ENCODE peak calls at places on chromosomes 1 and 21, in six cellular contexts. One of them, this sample, is unnamed.

GRCh38 chr21:43692949-43693348 is 26.0 kb upstream of the PDXK start:
- DNase-seq in PC-3: no peak
- DNase-seq in brain microvascular endothelial cell: no peak
- DNase-seq in left ventricle myocardium inferior: no peak
- DNase-seq in GM12865: no peak
- DNase-seq in SJSA1: no peak
- DNase-seq in this sample: no peak

GRCh38 chr1:96187027-96187426 is 534.6 kb upstream of the PTBP2 start:
- DNase-seq in PC-3: no peak
- DNase-seq in brain microvascular endothelial cell: no peak
- DNase-seq in left ventricle myocardium inferior: no peak
- DNase-seq in GM12865: no peak
- DNase-seq in SJSA1: no peak
- DNase-seq in this sample: no peak

GRCh38 chr1:178650950-178651461 is 74.0 kb upstream of the RALGPS2 start:
- DNase-seq in PC-3: peak
- DNase-seq in brain microvascular endothelial cell: no peak
- DNase-seq in left ventricle myocardium inferior: no peak
- DNase-seq in GM12865: no peak
- DNase-seq in SJSA1: no peak
- DNase-seq in this sample: no peak

GRCh38 chr21:26199471-26199870 is 28.9 kb upstream of the APP start:
- DNase-seq in PC-3: no peak
- DNase-seq in brain microvascular endothelial cell: no peak
- DNase-seq in left ventricle myocardium inferior: no peak
- DNase-seq in GM12865: no peak
- DNase-seq in SJSA1: no peak
- DNase-seq in this sample: peak

GRCh38 chr21:35007348-35007747 is 41.8 kb downstream of the RUNX1 start:
- DNase-seq in PC-3: no peak
- DNase-seq in brain microvascular endothelial cell: no peak
- DNase-seq in left ventricle myocardium inferior: no peak
- DNase-seq in GM12865: no peak
- DNase-seq in SJSA1: no peak
- DNase-seq in this sample: no peak

GRCh38 chr1:214567481-214567980 is 16.1 kb upstream of the PTPN14 start:
- DNase-seq in PC-3: no peak
- DNase-seq in brain microvascular endothelial cell: no peak
- DNase-seq in left ventricle myocardium inferior: no peak
- DNase-seq in GM12865: no peak
- DNase-seq in SJSA1: no peak
- DNase-seq in this sample: no peak

GRCh38 chr1:7249516-7249915 is 464.3 kb downstream of the CAMTA1 start:
- DNase-seq in PC-3: no peak
- DNase-seq in brain microvascular endothelial cell: no peak
- DNase-seq in left ventricle myocardium inferior: no peak
- DNase-seq in GM12865: no peak
- DNase-seq in SJSA1: no peak
- DNase-seq in this sample: no peak

GRCh38 chr1:94020764-94021579 is 100.0 kb downstream of the ABCA4 start:
- DNase-seq in PC-3: peak
- DNase-seq in brain microvascular endothelial cell: peak
- DNase-seq in left ventricle myocardium inferior: no peak
- DNase-seq in GM12865: no peak
- DNase-seq in SJSA1: peak
- DNase-seq in this sample: peak

GRCh38 chr1:245060684-245061374 is 94.0 kb upstream of the KIF26B start:
- DNase-seq in PC-3: no peak
- DNase-seq in brain microvascular endothelial cell: no peak
- DNase-seq in left ventricle myocardium inferior: no peak
- DNase-seq in GM12865: no peak
- DNase-seq in SJSA1: no peak
- DNase-seq in this sample: peak

GRCh38 chr1:236149003-236149595 is 6.8 kb downstream of the GPR137B start:
- DNase-seq in PC-3: no peak
- DNase-seq in brain microvascular endothelial cell: no peak
- DNase-seq in left ventricle myocardium inferior: no peak
- DNase-seq in GM12865: no peak
- DNase-seq in SJSA1: no peak
- DNase-seq in this sample: no peak

GRCh38 chr1:248047008-248047407 is 372 bp downstream of the OR2L3 start:
- DNase-seq in PC-3: peak
- DNase-seq in brain microvascular endothelial cell: no peak
- DNase-seq in left ventricle myocardium inferior: no peak
- DNase-seq in GM12865: no peak
- DNase-seq in SJSA1: no peak
- DNase-seq in this sample: no peak

GRCh38 chr1:53617382-53618217 is 121.4 kb downstream of the GLIS1 start:
- DNase-seq in PC-3: no peak
- DNase-seq in brain microvascular endothelial cell: no peak
- DNase-seq in left ventricle myocardium inferior: no peak
- DNase-seq in GM12865: no peak
- DNase-seq in SJSA1: no peak
- DNase-seq in this sample: peak

GRCh38 chr1:182317489-182318180 is 74.0 kb downstream of the GLUL start:
- DNase-seq in PC-3: no peak
- DNase-seq in brain microvascular endothelial cell: no peak
- DNase-seq in left ventricle myocardium inferior: no peak
- DNase-seq in GM12865: no peak
- DNase-seq in SJSA1: no peak
- DNase-seq in this sample: no peak

GRCh38 chr1:202615501-202616354 is 94.5 kb downstream of the SYT2 start:
- DNase-seq in PC-3: peak
- DNase-seq in brain microvascular endothelial cell: peak
- DNase-seq in left ventricle myocardium inferior: peak
- DNase-seq in GM12865: peak
- DNase-seq in SJSA1: peak
- DNase-seq in this sample: peak

GRCh38 chr1:186763107-186763506 is 65.6 kb upstream of the PLA2G4A start:
- DNase-seq in PC-3: peak
- DNase-seq in brain microvascular endothelial cell: peak
- DNase-seq in left ventricle myocardium inferior: no peak
- DNase-seq in GM12865: peak
- DNase-seq in SJSA1: no peak
- DNase-seq in this sample: peak

GRCh38 chr1:9293512-9294439 is 1.1 kb downstream of the SPSB1 start:
- DNase-seq in PC-3: peak
- DNase-seq in brain microvascular endothelial cell: peak
- DNase-seq in left ventricle myocardium inferior: peak
- DNase-seq in GM12865: peak
- DNase-seq in SJSA1: peak
- DNase-seq in this sample: peak

GRCh38 chr1:23483327-23484252 is at the start of gene ASAP3:
- DNase-seq in PC-3: peak
- DNase-seq in brain microvascular endothelial cell: no peak
- DNase-seq in left ventricle myocardium inferior: peak
- DNase-seq in GM12865: no peak
- DNase-seq in SJSA1: peak
- DNase-seq in this sample: peak

GRCh38 chr1:93678491-93678890 is 3.1 kb downstream of the BCAR3 start:
- DNase-seq in PC-3: peak
- DNase-seq in brain microvascular endothelial cell: no peak
- DNase-seq in left ventricle myocardium inferior: no peak
- DNase-seq in GM12865: no peak
- DNase-seq in SJSA1: peak
- DNase-seq in this sample: no peak

GRCh38 chr1:26630634-26631033 is 65.2 kb upstream of the ARID1A start:
- DNase-seq in PC-3: no peak
- DNase-seq in brain microvascular endothelial cell: no peak
- DNase-seq in left ventricle myocardium inferior: no peak
- DNase-seq in GM12865: no peak
- DNase-seq in SJSA1: no peak
- DNase-seq in this sample: no peak

GRCh38 chr1:46724991-46725735 is 6.2 kb upstream of the EFCAB14 start:
- DNase-seq in PC-3: peak
- DNase-seq in brain microvascular endothelial cell: peak
- DNase-seq in left ventricle myocardium inferior: peak
- DNase-seq in GM12865: peak
- DNase-seq in SJSA1: peak
- DNase-seq in this sample: peak

GRCh38 chr1:156371553-156372264 is 2.7 kb downstream of the RHBG start:
- DNase-seq in PC-3: peak
- DNase-seq in brain microvascular endothelial cell: peak
- DNase-seq in left ventricle myocardium inferior: peak
- DNase-seq in GM12865: no peak
- DNase-seq in SJSA1: no peak
- DNase-seq in this sample: peak

GRCh38 chr1:66540434-66541032 is 6.6 kb downstream of the SGIP1 start:
- DNase-seq in PC-3: no peak
- DNase-seq in brain microvascular endothelial cell: peak
- DNase-seq in left ventricle myocardium inferior: no peak
- DNase-seq in GM12865: no peak
- DNase-seq in SJSA1: peak
- DNase-seq in this sample: peak

GRCh38 chr1:225504776-225505175 is 76.9 kb upstream of the LBR start:
- DNase-seq in PC-3: no peak
- DNase-seq in brain microvascular endothelial cell: no peak
- DNase-seq in left ventricle myocardium inferior: no peak
- DNase-seq in GM12865: no peak
- DNase-seq in SJSA1: no peak
- DNase-seq in this sample: no peak

DNA sequence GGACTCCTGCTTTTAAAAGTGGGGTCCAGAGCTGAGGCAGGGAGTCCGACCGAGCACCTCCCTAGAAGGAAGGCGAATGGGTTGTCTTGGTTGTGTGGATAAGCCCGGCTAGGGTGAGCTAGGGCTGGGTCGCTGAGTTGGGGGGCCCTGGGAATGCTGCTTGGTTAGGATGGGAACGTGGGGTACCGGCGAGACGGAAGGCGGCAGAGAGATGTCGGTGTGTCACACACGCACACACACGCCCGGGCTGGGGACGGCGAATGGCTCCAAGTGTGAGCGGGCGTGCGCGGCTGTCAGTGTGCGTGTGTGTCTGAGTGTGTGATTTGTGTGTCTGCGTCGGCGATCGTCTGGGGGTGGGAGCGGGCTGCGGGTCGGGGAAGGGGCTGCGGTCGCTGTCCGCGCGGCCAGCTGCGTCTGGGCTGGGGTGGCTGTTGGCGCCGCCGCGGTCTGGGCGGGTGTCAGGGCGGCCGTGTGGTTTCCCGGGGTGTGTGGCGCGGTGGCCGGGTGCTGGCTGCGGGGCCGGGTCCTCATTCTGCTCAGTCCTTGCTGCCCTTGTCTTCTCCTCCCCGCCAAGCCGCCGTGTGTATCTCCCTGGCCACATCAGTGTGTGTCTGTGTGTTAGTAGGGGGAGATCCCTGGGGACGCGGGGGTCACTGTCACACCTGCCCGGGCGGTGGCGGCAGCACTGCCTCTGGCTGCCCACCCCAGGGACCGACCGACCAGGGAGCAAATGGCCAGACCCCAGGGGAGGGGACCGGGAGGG is 1.0 kb downstream of the EFNA3 start:
- DNase-seq in PC-3: no peak
- DNase-seq in brain microvascular endothelial cell: no peak
- DNase-seq in left ventricle myocardium inferior: no peak
- DNase-seq in GM12865: no peak
- DNase-seq in SJSA1: no peak
- DNase-seq in this sample: no peak
- H3K4me3 ChIP-seq in PC-3: peak
- H3K4me3 ChIP-seq in brain microvascular endothelial cell: no peak
- H3K4me3 ChIP-seq in left ventricle myocardium inferior: peak
- H3K4me3 ChIP-seq in GM12865: no peak
- H3K4me3 ChIP-seq in SJSA1: no peak
- H3K4me3 ChIP-seq in this sample: no peak

GRCh38 chr21:46187251-46187650 is 3.0 kb upstream of the SPATC1L start:
- DNase-seq in PC-3: no peak
- DNase-seq in brain microvascular endothelial cell: no peak
- DNase-seq in left ventricle myocardium inferior: no peak
- DNase-seq in GM12865: no peak
- DNase-seq in SJSA1: no peak
- DNase-seq in this sample: no peak

GRCh38 chr21:46183910-46184624 is at the start of gene SPATC1L:
- DNase-seq in PC-3: peak
- DNase-seq in brain microvascular endothelial cell: peak
- DNase-seq in left ventricle myocardium inferior: peak
- DNase-seq in GM12865: peak
- DNase-seq in SJSA1: peak
- DNase-seq in this sample: peak

GRCh38 chr21:46184625-46185555 is 631 bp upstream of the SPATC1L start:
- DNase-seq in PC-3: peak
- DNase-seq in brain microvascular endothelial cell: peak
- DNase-seq in left ventricle myocardium inferior: peak
- DNase-seq in GM12865: peak
- DNase-seq in SJSA1: peak
- DNase-seq in this sample: peak

GRCh38 chr21:46187814-46188213 is 3.6 kb upstream of the SPATC1L start:
- DNase-seq in PC-3: no peak
- DNase-seq in brain microvascular endothelial cell: no peak
- DNase-seq in left ventricle myocardium inferior: no peak
- DNase-seq in GM12865: no peak
- DNase-seq in SJSA1: no peak
- DNase-seq in this sample: no peak

GRCh38 chr21:46185717-46186116 is 1.5 kb upstream of the SPATC1L start:
- DNase-seq in PC-3: no peak
- DNase-seq in brain microvascular endothelial cell: no peak
- DNase-seq in left ventricle myocardium inferior: no peak
- DNase-seq in GM12865: no peak
- DNase-seq in SJSA1: no peak
- DNase-seq in this sample: no peak
- H3K4me3 ChIP-seq in PC-3: peak
- H3K4me3 ChIP-seq in brain microvascular endothelial cell: no peak
- H3K4me3 ChIP-seq in left ventricle myocardium inferior: no peak
- H3K4me3 ChIP-seq in GM12865: no peak
- H3K4me3 ChIP-seq in SJSA1: no peak
- H3K4me3 ChIP-seq in this sample: no peak

GRCh38 chr1:240426056-240426455 is 185.9 kb downstream of the GREM2 start:
- DNase-seq in PC-3: no peak
- DNase-seq in brain microvascular endothelial cell: no peak
- DNase-seq in left ventricle myocardium inferior: no peak
- DNase-seq in GM12865: no peak
- DNase-seq in SJSA1: no peak
- DNase-seq in this sample: no peak
- H3K4me3 ChIP-seq in PC-3: no peak
- H3K4me3 ChIP-seq in brain microvascular endothelial cell: no peak
- H3K4me3 ChIP-seq in left ventricle myocardium inferior: no peak
- H3K4me3 ChIP-seq in GM12865: no peak
- H3K4me3 ChIP-seq in SJSA1: no peak
- H3K4me3 ChIP-seq in this sample: no peak

GRCh38 chr1:2252423-2252822 is 24.3 kb downstream of the SKI start:
- DNase-seq in PC-3: no peak
- DNase-seq in brain microvascular endothelial cell: no peak
- DNase-seq in left ventricle myocardium inferior: no peak
- DNase-seq in GM12865: no peak
- DNase-seq in SJSA1: no peak
- DNase-seq in this sample: no peak

GRCh38 chr1:2251363-2251762 is 23.2 kb downstream of the SKI start:
- DNase-seq in PC-3: no peak
- DNase-seq in brain microvascular endothelial cell: no peak
- DNase-seq in left ventricle myocardium inferior: no peak
- DNase-seq in GM12865: no peak
- DNase-seq in SJSA1: no peak
- DNase-seq in this sample: no peak

GRCh38 chr1:2249559-2249906 is 21.4 kb downstream of the SKI start:
- DNase-seq in PC-3: no peak
- DNase-seq in brain microvascular endothelial cell: no peak
- DNase-seq in left ventricle myocardium inferior: no peak
- DNase-seq in GM12865: no peak
- DNase-seq in SJSA1: no peak
- DNase-seq in this sample: no peak

GRCh38 chr1:2251786-2252185 is 23.7 kb downstream of the SKI start:
- DNase-seq in PC-3: no peak
- DNase-seq in brain microvascular endothelial cell: no peak
- DNase-seq in left ventricle myocardium inferior: peak
- DNase-seq in GM12865: no peak
- DNase-seq in SJSA1: no peak
- DNase-seq in this sample: peak

GRCh38 chr1:2250721-2251281 is 22.7 kb downstream of the SKI start:
- DNase-seq in PC-3: no peak
- DNase-seq in brain microvascular endothelial cell: no peak
- DNase-seq in left ventricle myocardium inferior: no peak
- DNase-seq in GM12865: no peak
- DNase-seq in SJSA1: no peak
- DNase-seq in this sample: no peak
- H3K4me3 ChIP-seq in PC-3: no peak
- H3K4me3 ChIP-seq in brain microvascular endothelial cell: no peak
- H3K4me3 ChIP-seq in left ventricle myocardium inferior: no peak
- H3K4me3 ChIP-seq in GM12865: no peak
- H3K4me3 ChIP-seq in SJSA1: no peak
- H3K4me3 ChIP-seq in this sample: no peak